ENCODE peak calls at places on chromosomes 5 and 9, in four cellular contexts. J is mesendoderm, F is H9, H is H1. P is an unnamed sample.

GRCh38 chr5:6255956-6256355 is 122.4 kb downstream of the MED10 start:
- DNase-seq in J (no peak), F (no peak), H (no peak), P (no peak)

GRCh38 chr5:64489857-64490256 is 16.0 kb upstream of the RGS7BP start:
- DNase-seq in J (no peak), F (no peak), H (no peak), P (no peak)

GRCh38 chr9:68844623-68845612 is 139.9 kb downstream of the PIP5K1B start:
- DNase-seq in J (peak; percentile 65), F (peak; percentile 66), H (peak; percentile 71), P (peak; percentile 8)

GRCh38 chr9:28136113-28136512 is 562.8 kb upstream of the C9orf72 start:
- DNase-seq in J (peak; percentile 18), F (no peak), H (no peak), P (no peak)

GRCh38 chr9:98971168-98971914 is 27.6 kb downstream of the COL15A1 start:
- DNase-seq in J (peak; percentile 73), F (no peak), H (no peak), P (peak; percentile 91)

GRCh38 chr5:105907016-105907415 is 1763.7 kb downstream of the EFNA5 start:
- DNase-seq in J (no peak), F (no peak), H (no peak), P (peak; percentile 69)

GRCh38 chr5:122129332-122129731 is at the start of gene ZNF474:
- DNase-seq in J (peak; percentile 99), F (peak; percentile 89), H (no peak), P (peak; percentile 98)

GRCh38 chr5:56340196-56340980 is 107.3 kb upstream of the ANKRD55 start:
- DNase-seq in J (no peak), F (no peak), H (no peak), P (peak; percentile 63)

GRCh38 chr9:84261082-84261746 is 79.3 kb downstream of the SLC28A3 start:
- DNase-seq in J (peak; percentile 88), F (peak; percentile 84), H (peak; percentile 83), P (peak; percentile 75)

GRCh38 chr5:143370440-143370839 is 33.0 kb downstream of the NR3C1 start:
- DNase-seq in J (no peak), F (no peak), H (no peak), P (no peak)

GRCh38 chr9:137015540-137015930 is 12.5 kb downstream of the ABCA2 start:
- DNase-seq in J (no peak), F (no peak), H (no peak), P (no peak)

GRCh38 chr5:84790406-84790805 is 405.7 kb upstream of the EDIL3 start:
- DNase-seq in J (no peak), F (no peak), H (no peak), P (no peak)

GRCh38 chr5:66174338-66174737 is 30.2 kb downstream of the SREK1 start:
- DNase-seq in J (peak; percentile 38), F (no peak), H (no peak), P (peak; percentile 47)

GRCh38 chr9:93950619-93951601 is 4.2 kb downstream of the BARX1 start:
- DNase-seq in J (peak; percentile 76), F (peak; percentile 79), H (peak; percentile 75), P (no peak)

GRCh38 chr9:94259077-94259847 is at the start of gene ZNF169:
- DNase-seq in J (peak; percentile 95), F (peak; percentile 92), H (peak; percentile 90), P (peak; percentile 82)

GRCh38 chr9:135414293-135414692 is 65.3 kb upstream of the PPP1R26 start:
- DNase-seq in J (no peak), F (no peak), H (no peak), P (no peak)

GRCh38 chr9:114382951-114383865 is 4.6 kb downstream of the AKNA start:
- DNase-seq in J (peak; percentile 39), F (peak; percentile 68), H (peak; percentile 75), P (peak; percentile 50)

GRCh38 chr9:126503333-126504085 is 110.2 kb upstream of the LMX1B start:
- DNase-seq in J (no peak), F (no peak), H (no peak), P (peak; percentile 51)

GRCh38 chr5:76715484-76715733 is 517 bp upstream of the F2R start:
- DNase-seq in J (no peak), F (peak; percentile 33), H (no peak), P (no peak)

GRCh38 chr5:83475540-83476469 is 4.3 kb downstream of the VCAN start:
- DNase-seq in J (peak; percentile 70), F (no peak), H (no peak), P (peak; percentile 92)

GRCh38 chr9:83041771-83042170 is 21.2 kb downstream of the RASEF start:
- DNase-seq in J (no peak), F (no peak), H (no peak), P (peak; percentile 48)

GRCh38 chr5:146243217-146243616 is 39.8 kb downstream of the RBM27 start:
- DNase-seq in J (no peak), F (no peak), H (no peak), P (no peak)

GRCh38 chr9:131272212-131272611 is 4.1 kb downstream of the FAM78A start:
- DNase-seq in J (no peak), F (no peak), H (no peak), P (no peak)

GRCh38 chr5:3429962-3430361 is 165.7 kb upstream of the IRX1 start:
- DNase-seq in J (no peak), F (no peak), H (no peak), P (no peak)

GRCh38 chr5:177469061-177469628 is 4.3 kb downstream of the DBN1 start:
- DNase-seq in J (peak; percentile 96), F (peak; percentile 81), H (peak; percentile 75), P (no peak)

GRCh38 chr5:32030686-32031478 is 143.2 kb downstream of the GOLPH3 start:
- DNase-seq in J (no peak), F (no peak), H (no peak), P (peak; percentile 32)

GRCh38 chr9:130871395-130872057 is 25.1 kb downstream of the QRFP start:
- DNase-seq in J (no peak), F (no peak), H (no peak), P (no peak)

GRCh38 chr9:134942011-134942410 is 24.3 kb upstream of the FCN1 start:
- DNase-seq in J (no peak), F (no peak), H (no peak), P (no peak)

GRCh38 chr9:129436751-129437625 is 183.9 kb downstream of the C9orf50 start:
- DNase-seq in J (peak; percentile 53), F (no peak), H (no peak), P (peak; percentile 57)

GRCh38 chr9:19551124-19551929 is 142.5 kb downstream of the ACER2 start:
- DNase-seq in J (peak; percentile 37), F (peak; percentile 64), H (peak; percentile 51), P (peak; percentile 2)

GRCh38 chr5:177994561-177995190 is 1.4 kb downstream of the PROP1 start:
- DNase-seq in J (no peak), F (no peak), H (no peak), P (no peak)

GRCh38 chr5:58787982-58788381 is 205.1 kb downstream of the RAB3C start:
- DNase-seq in J (no peak), F (no peak), H (no peak), P (no peak)

GRCh38 chr9:134066546-134066922 is 1.3 kb downstream of the BRD3 start:
- DNase-seq in J (peak; percentile 56), F (no peak), H (no peak), P (peak; percentile 29)

GRCh38 chr5:6714221-6715041 is 1.2 kb downstream of the TENT4A start:
- DNase-seq in J (no peak), F (no peak), H (peak; percentile 50), P (no peak)

DNA sequence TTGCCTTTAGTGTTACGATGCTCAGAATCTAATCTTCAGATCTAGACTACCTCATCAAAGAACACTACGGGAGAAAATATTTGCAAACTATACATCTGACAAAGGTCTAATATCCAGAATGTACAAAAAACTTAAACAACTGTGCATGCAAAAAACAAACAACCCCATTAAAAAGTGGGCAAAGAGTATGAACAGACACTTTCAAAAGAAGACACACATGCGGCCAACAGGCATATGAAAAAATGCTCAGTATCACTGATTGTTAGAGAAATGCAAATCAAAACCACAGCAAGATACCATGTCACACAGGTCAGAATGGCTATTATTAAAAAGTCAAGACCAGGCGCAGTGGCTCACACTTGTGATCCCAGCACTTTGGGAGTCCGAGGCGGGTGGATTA is 31.0 kb upstream of the MEGF9 start:
- DNase-seq in J (no peak), F (no peak), H (no peak), P (no peak)
- H3K56ac ChIP-seq in J (no peak overlapping the region), F (no peak overlapping the region), H (no peak overlapping the region), P (no peak overlapping the region)

DNA sequence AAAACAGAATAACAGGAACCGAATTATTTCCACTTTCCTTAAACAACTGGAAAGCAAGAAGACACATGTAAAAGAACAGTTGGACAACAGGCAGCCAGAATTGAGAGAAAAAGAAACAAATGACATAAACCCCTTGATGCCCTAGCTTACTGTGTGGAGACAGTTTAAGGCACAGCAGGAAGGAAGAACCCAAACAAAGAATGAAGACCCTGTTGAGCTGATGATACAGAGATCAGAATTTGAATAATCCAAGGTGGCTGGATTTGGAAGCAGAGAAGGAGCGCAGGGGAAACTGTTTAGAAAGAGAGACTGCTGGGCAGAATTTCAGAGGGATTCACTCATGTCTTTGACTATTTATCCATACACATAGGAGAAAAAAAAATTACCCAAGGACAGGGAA is 316.3 kb upstream of the POU5F2 start:
- DNase-seq in J (peak; percentile 67), F (no peak), H (no peak), P (no peak)
- H3K56ac ChIP-seq in J (no peak overlapping the region), F (no peak overlapping the region), H (no peak overlapping the region), P (no peak overlapping the region)

GRCh38 chr5:149268928-149269557 is 2.6 kb upstream of the AFAP1L1 start:
- DNase-seq in J (peak; percentile 56), F (no peak), H (no peak), P (peak; percentile 61)

GRCh38 chr5:149273237-149273636 is 1.6 kb downstream of the AFAP1L1 start:
- DNase-seq in J (no peak), F (no peak), H (no peak), P (no peak)

GRCh38 chr5:149273950-149274349 is 2.3 kb downstream of the AFAP1L1 start:
- DNase-seq in J (peak; percentile 76), F (no peak), H (no peak), P (no peak)

GRCh38 chr5:149271195-149271716 is 403 bp upstream of the AFAP1L1 start:
- DNase-seq in J (peak; percentile 48), F (peak; percentile 70), H (peak; percentile 82), P (no peak)

GRCh38 chr5:149271717-149272558 is at the start of gene AFAP1L1:
- DNase-seq in J (peak; percentile 38), F (peak; percentile 59), H (peak; percentile 71), P (peak; percentile 46)
- H3K56ac ChIP-seq in J (peak within 1 kb of the TSS; percentile 85), F (no peak within 1 kb of the TSS), H (no peak within 1 kb of the TSS), P (no peak within 1 kb of the TSS)

GRCh38 chr9:110728058-110728457 is 59.5 kb downstream of the MUSK start:
- DNase-seq in J (peak; percentile 63), F (no peak), H (no peak), P (no peak)

GRCh38 chr9:110729628-110730027 is 61.0 kb downstream of the MUSK start:
- DNase-seq in J (no peak), F (no peak), H (no peak), P (no peak)

DNA sequence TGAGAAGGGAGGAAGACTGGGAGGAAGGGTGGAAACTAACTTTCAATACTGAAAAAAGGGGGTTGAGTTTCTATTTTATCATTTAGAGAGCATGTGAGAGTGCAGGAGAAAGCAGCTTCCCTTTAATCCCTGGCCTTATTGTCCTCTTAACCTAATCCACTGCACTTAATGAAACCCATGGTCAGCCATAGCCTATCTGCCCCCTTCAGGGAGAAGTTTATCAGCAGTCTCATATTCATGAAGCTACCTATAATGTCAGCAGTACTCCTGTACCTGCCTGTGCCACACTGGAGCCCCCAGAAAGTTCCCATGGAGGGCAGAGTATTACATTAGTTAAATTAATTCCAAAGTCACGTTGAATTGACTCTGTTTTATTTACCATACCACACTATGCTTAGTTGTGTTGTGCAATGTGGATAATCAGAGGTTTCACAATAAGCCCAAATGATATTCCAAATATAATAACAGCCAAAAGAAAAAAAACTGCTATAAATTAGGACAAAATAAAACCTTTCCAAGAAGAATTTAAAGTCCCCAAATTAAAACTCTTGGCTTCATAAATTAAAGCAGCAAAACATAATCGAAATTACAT is 62.9 kb downstream of the MUSK start:
- DNase-seq in J (no peak), F (no peak), H (no peak), P (no peak)
- H3K56ac ChIP-seq in J (no peak overlapping the region), F (no peak overlapping the region), H (no peak overlapping the region), P (no peak overlapping the region)